ENCODE peak calls at places on chromosomes 1 and 21, in four cellular contexts. O, V, F and G are unnamed samples. For H3K4me1 and H3K9me3, the result is how much of the 10 kb centered on the place peaks cover.

GRCh38 chr1:85743814-85744213 is 35.6 kb upstream of the ZNHIT6 start:
- DNase-seq in O (no peak), V (no peak), F (no peak), G (no peak)

GRCh38 chr1:8276932-8277331 is 41.0 kb upstream of the SLC45A1 start:
- DNase-seq in O (no peak), V (no peak), F (no peak), G (no peak)

GRCh38 chr1:10308001-10308400 is 90.9 kb upstream of the PGD start:
- DNase-seq in O (no peak), V (no peak), F (no peak), G (no peak)

GRCh38 chr1:224744521-224744920 is 128.4 kb downstream of the CNIH3 start:
- DNase-seq in O (no peak), V (no peak), F (no peak), G (no peak)

GRCh38 chr1:63731117-63732043 is 42.4 kb upstream of the ROR1 start:
- DNase-seq in O (no peak), V (peak), F (no peak), G (peak)

GRCh38 chr1:12472798-12473551 is 145.0 kb downstream of the DHRS3 start:
- DNase-seq in O (no peak), V (no peak), F (no peak), G (no peak)

GRCh38 chr21:46620846-46621245 is 14.6 kb upstream of the PRMT2 start:
- DNase-seq in O (no peak), V (no peak), F (no peak), G (no peak)

GRCh38 chr1:41891403-41891896 is 27.3 kb downstream of the HIVEP3 start:
- DNase-seq in O (no peak), V (no peak), F (no peak), G (peak)

GRCh38 chr21:25115021-25115420 is 492.3 kb downstream of the MRPL39 start:
- DNase-seq in O (no peak), V (no peak), F (no peak), G (no peak)

GRCh38 chr1:212971312-212971711 is 21.0 kb downstream of the VASH2 start:
- DNase-seq in O (no peak), V (no peak), F (no peak), G (no peak)

GRCh38 chr1:162882248-162882666 is 21.3 kb upstream of the CCDC190 start:
- DNase-seq in O (no peak), V (no peak), F (no peak), G (no peak)

GRCh38 chr1:239587066-239587465 is 200.7 kb downstream of the CHRM3 start:
- DNase-seq in O (no peak), V (no peak), F (no peak), G (peak)

GRCh38 chr1:114353233-114353632 is 157.8 kb downstream of the TRIM33 start:
- DNase-seq in O (no peak), V (no peak), F (peak), G (peak)

GRCh38 chr1:109269212-109269980 is 13.5 kb downstream of the PSRC1 start:
- DNase-seq in O (no peak), V (no peak), F (no peak), G (no peak)

GRCh38 chr1:186139115-186139514 is 235.9 kb downstream of the TPR start:
- DNase-seq in O (no peak), V (no peak), F (no peak), G (no peak)

GRCh38 chr1:85894651-85895050 is 186.4 kb upstream of the ZNHIT6 start:
- DNase-seq in O (no peak), V (peak), F (no peak), G (no peak)

GRCh38 chr1:234148350-234148749 is 224.9 kb upstream of the COA6 start:
- DNase-seq in O (no peak), V (no peak), F (no peak), G (no peak)

GRCh38 chr1:93332368-93332767 is 13.3 kb upstream of the DR1 start:
- DNase-seq in O (no peak), V (no peak), F (no peak), G (no peak)

GRCh38 chr1:22607154-22607553 is 29.3 kb upstream of the C1QA start:
- DNase-seq in O (no peak), V (no peak), F (no peak), G (no peak)

GRCh38 chr1:42157667-42158066 is 4.5 kb downstream of the GUCA2B start:
- DNase-seq in O (no peak), V (no peak), F (no peak), G (no peak)

GRCh38 chr1:176033879-176034278 is 173.2 kb downstream of the COP1 start:
- DNase-seq in O (no peak), V (no peak), F (no peak), G (no peak)

GRCh38 chr1:92577251-92577895 is 90.6 kb upstream of the GFI1 start:
- DNase-seq in O (no peak), V (no peak), F (no peak), G (no peak)

GRCh38 chr21:45384656-45385548 is 20.1 kb upstream of the COL18A1 start:
- DNase-seq in O (no peak), V (no peak), F (peak), G (peak)

GRCh38 chr1:211324992-211325775 is 1.4 kb upstream of the TRAF5 start:
- DNase-seq in O (no peak), V (no peak), F (no peak), G (no peak)

GRCh38 chr1:231781887-231782286 is 155.3 kb downstream of the DISC1 start:
- DNase-seq in O (no peak), V (no peak), F (no peak), G (no peak)

GRCh38 chr1:147622731-147623130 is 47.6 kb downstream of the ACP6 start:
- DNase-seq in O (no peak), V (no peak), F (no peak), G (no peak)

GRCh38 chr1:161427733-161428516 is 60.2 kb upstream of the CFAP126 start:
- DNase-seq in O (no peak), V (no peak), F (no peak), G (no peak)

GRCh38 chr1:113396585-113396984 is 6.3 kb downstream of the MAGI3 start:
- DNase-seq in O (no peak), V (no peak), F (no peak), G (no peak)

GRCh38 chr1:41483960-41484844 is at the start of gene EDN2:
- DNase-seq in O (no peak), V (no peak), F (peak), G (peak)

GRCh38 chr21:29332461-29333354 is 34.0 kb downstream of the BACH1 start:
- DNase-seq in O (no peak), V (no peak), F (no peak), G (no peak)

DNA sequence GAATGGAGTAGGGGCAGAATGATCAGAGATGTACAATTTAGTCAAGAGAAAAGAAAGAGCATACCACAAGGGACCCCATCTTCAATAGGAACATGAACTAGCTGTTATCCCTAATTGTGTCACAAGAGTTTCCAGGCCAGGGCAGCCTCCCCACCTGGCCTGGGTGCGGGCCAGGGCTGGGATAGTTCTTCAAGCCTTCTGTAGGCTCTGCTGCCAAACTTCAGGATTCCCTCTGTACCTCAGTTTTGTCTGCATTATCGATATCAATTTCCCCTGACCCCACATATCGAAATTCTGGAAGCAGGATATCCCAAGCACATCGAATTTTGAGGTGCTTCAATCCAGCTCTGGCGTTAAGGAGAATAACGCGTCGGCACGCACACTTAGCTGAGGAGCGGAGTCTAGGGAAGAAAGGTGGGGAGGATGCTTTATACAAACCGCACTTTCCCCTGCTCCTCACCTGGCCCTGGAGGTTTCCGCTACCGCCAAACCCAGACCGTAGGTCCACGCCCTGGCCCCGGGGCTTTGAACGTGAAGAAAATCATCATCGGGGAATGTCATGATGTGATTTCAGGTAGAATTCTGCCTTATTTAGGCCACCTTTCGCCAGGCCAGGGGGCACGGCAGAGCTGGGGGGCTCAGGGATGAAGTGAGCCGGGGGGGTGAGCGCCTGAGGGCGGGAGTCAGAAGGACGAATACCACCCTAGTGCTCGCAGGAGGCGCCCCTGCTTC is 7.4 kb downstream of the HLX start:
- DNase-seq in O (no peak), V (no peak), F (no peak), G (no peak)
- H3K4me1 ChIP-seq in O (under half), V (under half), F (half or more), G (under half)

DNA sequence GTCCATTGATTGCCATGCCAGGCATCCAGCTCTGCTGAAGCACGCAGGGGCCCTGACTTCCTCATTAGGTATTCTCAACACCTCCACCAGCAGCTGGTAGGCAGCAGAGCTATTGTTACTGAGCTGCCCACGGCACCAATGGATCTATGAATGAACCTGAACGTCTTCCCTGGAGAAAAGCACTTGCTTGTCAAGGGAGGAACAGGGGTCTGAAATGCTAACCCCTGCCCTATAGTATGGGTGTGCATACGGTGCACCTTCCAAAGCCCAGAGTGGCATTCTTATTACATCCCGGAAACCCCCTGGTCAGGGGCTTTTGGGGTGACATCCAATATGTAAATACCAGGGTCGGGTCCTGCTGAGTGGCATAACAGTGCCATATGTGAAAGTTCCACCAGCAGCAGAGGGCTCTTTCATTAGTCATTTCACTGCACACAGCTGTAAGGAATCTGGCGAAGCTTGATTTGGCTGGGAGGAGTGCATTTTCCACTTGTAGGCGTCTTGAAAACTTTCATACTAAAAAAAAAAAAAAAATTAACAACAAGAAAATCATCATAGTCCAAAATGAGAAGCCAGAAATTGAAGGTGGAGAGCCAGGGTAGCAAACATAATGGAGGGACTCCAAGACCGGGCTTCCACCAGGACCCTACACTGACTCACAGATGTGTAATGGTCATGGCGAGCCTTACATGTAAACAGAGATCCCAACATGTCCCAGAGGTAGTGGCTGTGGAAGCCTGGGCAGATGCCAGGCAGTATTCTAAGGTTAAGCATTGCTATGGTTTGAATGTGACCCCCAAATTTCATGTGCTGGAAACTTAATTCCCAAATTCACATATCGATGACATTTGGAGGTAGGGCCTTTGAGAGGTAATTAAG is 58.8 kb upstream of the PRDX6 start:
- DNase-seq in O (no peak), V (no peak), F (no peak), G (no peak)
- H3K4me3 ChIP-seq in O (no peak), V (no peak), F (no peak), G (no peak)

DNA sequence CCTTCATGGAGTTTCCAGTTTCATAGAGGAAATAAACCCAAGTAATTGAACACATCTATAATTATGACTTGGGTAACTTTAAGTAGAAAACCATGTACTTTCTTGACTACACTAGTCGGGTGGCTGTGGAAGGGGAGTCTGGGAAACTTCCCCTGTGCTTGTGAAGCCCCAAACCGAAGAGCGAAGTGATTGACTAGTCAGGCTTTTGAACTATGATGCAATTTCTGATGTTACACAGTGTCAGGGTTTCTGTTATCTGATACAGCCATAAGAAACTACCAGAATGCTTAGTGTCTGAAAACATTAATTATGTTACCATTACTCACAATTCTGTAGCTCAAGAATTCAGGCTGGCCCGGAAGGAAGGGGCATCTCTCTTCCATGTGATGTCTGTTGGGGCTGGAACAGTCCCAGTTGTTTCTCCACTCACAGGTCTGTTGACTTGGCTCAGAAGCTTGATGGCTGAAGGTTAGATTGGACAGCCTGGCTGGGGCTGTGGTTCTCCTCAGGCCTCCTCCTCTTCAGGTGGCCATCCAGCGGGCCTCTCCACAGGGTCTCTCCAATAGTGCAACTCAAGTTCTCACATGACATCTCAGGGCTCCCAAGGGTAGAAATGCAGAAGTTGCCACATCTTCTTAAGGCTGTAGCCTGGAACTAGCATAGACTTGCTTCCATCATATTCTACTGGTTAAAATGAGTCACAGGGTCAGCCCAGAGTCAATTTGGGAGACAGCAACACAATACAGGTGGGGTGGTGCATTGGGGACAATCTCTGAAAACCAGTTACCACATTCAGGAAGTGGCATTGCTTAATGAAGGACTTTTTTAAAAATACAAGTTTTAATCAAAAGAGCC is 8.3 kb upstream of the C8B start:
- DNase-seq in O (no peak), V (no peak), F (no peak), G (no peak)
- H3K9me3 ChIP-seq in O (under half), V (under half), F (under half), G (under half)

DNA sequence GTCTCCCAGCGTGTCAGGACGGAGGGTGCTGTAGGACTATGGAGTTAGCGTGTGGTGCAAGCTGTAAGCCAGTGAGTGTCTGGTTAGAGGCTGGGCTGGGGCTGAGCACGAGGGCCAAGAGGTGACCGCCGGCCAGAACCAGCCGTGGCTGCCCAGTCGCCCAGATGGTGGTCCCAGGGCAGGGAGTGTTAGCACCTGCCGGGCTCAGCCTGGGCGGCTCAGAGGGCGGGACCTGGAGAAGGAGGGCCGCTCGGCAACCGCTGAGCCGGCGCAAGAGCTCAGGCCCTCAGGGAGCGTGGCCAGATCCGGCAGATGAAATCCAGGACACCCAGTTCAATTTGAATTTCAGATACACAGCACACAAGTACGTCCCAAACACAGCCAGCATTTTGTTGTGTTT is 87.9 kb downstream of the PRDM16 start:
- DNase-seq in O (no peak), V (no peak), F (no peak), G (no peak)
- H3K4me1 ChIP-seq in O (under half), V (under half), F (under half), G (under half)

GRCh38 chr1:241636291-241636690 is 3.9 kb downstream of the CHML start:
- DNase-seq in O (no peak), V (no peak), F (no peak), G (no peak)
- H3K4me3 ChIP-seq in O (no peak), V (no peak), F (no peak), G (no peak)

GRCh38 chr1:69073176-69073575 is 494.5 kb upstream of the LRRC7 start:
- DNase-seq in O (no peak), V (no peak), F (no peak), G (no peak)

GRCh38 chr1:69077633-69078032 is 490.1 kb upstream of the LRRC7 start:
- DNase-seq in O (no peak), V (no peak), F (no peak), G (no peak)

GRCh38 chr1:69081671-69082070 is 486.1 kb upstream of the LRRC7 start:
- DNase-seq in O (no peak), V (no peak), F (no peak), G (no peak)

GRCh38 chr1:69077198-69077597 is 490.5 kb upstream of the LRRC7 start:
- DNase-seq in O (no peak), V (no peak), F (no peak), G (no peak)

GRCh38 chr1:69076631-69077030 is 491.1 kb upstream of the LRRC7 start:
- DNase-seq in O (no peak), V (no peak), F (no peak), G (no peak)
- H3K9me3 ChIP-seq in O (under half), V (under half), F (under half), G (under half)

GRCh38 chr1:237204841-237205240 is 162.9 kb downstream of the RYR2 start:
- DNase-seq in O (no peak), V (no peak), F (no peak), G (no peak)

GRCh38 chr1:237211031-237211430 is 169.0 kb downstream of the RYR2 start:
- DNase-seq in O (no peak), V (no peak), F (no peak), G (no peak)

GRCh38 chr1:237201155-237201554 is 159.2 kb downstream of the RYR2 start:
- DNase-seq in O (no peak), V (no peak), F (no peak), G (no peak)

GRCh38 chr1:237206065-237206414 is 164.1 kb downstream of the RYR2 start:
- DNase-seq in O (no peak), V (no peak), F (no peak), G (no peak)

DNA sequence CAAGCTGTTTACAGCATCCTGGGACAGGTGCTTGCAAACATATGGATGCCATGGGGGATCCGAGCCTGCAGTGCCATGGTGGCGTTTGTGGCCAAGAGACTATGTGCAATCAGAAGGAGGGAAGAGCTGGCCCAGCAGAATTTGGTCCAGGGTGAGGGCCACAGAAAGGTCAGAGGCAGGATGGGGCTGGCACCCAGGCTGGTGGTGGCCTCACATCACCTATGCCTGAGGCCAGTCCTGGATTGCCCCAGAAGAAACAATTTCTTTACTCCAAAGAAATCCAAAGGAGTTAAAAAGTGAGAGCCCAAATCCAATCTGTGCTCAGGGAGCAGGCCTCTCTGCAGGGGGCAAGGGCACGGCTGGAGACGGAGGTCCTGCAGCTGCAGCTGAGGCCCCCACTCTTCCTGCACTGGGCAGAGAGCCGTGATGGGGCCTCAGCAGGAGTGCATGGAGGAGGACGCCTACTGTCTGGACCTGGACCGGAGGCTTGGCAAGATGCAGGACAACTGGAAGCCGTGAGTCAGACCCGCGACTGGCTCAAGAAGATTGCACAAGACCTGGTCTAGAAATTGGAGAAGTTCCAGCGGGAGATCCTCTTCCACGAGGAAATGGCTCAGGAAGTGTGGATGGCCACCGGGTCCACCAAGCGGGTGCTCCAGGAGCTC is 163.5 kb downstream of the RYR2 start:
- DNase-seq in O (no peak), V (no peak), F (peak), G (peak)
- H3K4me1 ChIP-seq in O (under half), V (under half), F (under half), G (under half)

DNA sequence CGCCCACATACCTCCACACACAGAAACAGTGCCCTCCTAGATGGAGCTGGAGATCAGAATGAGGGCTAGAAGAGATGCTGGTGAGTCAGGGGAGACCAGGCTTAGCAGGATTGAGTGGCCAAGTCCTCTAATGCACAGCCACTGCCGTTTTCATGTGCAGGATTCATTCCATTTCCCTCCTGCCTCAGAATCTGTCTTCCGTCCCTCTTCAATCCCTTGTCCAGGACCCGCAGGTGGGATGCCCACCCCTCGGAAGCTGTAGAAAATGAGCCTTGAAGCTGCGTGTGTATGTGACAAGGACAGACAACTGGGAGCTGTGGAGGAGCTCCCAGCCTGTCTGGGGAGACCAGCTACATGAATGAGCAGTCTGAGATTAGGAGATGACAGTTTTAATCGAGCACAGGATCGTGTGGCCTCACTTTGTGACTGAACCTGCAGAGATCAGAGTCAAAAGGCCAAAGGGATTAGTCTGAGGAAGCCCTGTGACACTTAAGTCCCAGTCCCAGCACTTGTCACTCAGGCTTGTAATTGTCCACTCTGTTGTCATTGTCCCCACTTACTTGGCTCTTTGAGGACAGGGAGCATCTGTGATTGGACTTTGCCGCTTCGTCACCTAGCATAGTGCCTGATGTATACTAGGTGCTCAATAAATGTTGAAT is 22.0 kb downstream of the LGR6 start:
- DNase-seq in O (no peak), V (no peak), F (no peak), G (no peak)
- H3K4me3 ChIP-seq in O (no peak), V (no peak), F (no peak), G (no peak)